ENCODE peak calls at places on chromosomes 5 and 9, in seven cellular contexts. U is SK-N-SH, S is HCT116, D is K562, H is GM12878, P is H1, M is HepG2. R is an unnamed sample.

GRCh38 chr9:9998491-9999287 is 614.1 kb downstream of the PTPRD start:
- DNase-seq in M (peak; percentile 4), H (no peak), D (no peak), P (no peak), U (peak; percentile 26), S (no peak), R (no peak)

GRCh38 chr5:126416266-126416925 is 6.8 kb upstream of the GRAMD2B start:
- DNase-seq in D (no peak), H (no peak), M (no peak), U (no peak), P (no peak), S (no peak), R (no peak)

GRCh38 chr9:23343226-23343625 is 482.8 kb downstream of the ELAVL2 start:
- DNase-seq in D (no peak), M (peak; percentile 22), H (no peak), U (no peak), S (no peak), P (no peak), R (no peak)

GRCh38 chr9:89243296-89244061 is 64.9 kb upstream of the SHC3 start:
- DNase-seq in S (no peak), D (no peak), H (no peak), M (no peak), P (no peak), U (no peak), R (no peak)

GRCh38 chr9:124450241-124450924 is at the start of gene ADGRD2:
- DNase-seq in P (peak; percentile 96), U (peak; percentile 95), M (no peak), H (no peak), S (no peak), D (peak; percentile 61), R (no peak)

GRCh38 chr5:45454114-45454513 is 242.1 kb downstream of the HCN1 start:
- DNase-seq in P (no peak), H (no peak), S (peak; percentile 34), M (no peak), D (no peak), U (peak; percentile 28), R (peak; percentile 31)

GRCh38 chr9:89878003-89878411 is 273.2 kb downstream of the GADD45G start:
- DNase-seq in D (no peak), H (no peak), M (no peak), U (no peak), P (peak; percentile 31), S (no peak), R (no peak)

GRCh38 chr5:132787076-132787475 is 10.0 kb upstream of the SEPTIN8 start:
- DNase-seq in D (no peak), U (no peak), S (no peak), M (no peak), H (no peak), P (no peak), R (no peak)

GRCh38 chr5:42666821-42667325 is 89.7 kb upstream of the CCDC152 start:
- DNase-seq in M (no peak), H (no peak), S (no peak), U (no peak), P (no peak), D (no peak), R (no peak)

GRCh38 chr5:55064523-55064922 is 37.9 kb upstream of the GZMA start:
- DNase-seq in M (no peak), S (no peak), H (no peak), P (no peak), D (no peak), U (no peak), R (no peak)

GRCh38 chr5:174501461-174502069 is 222.8 kb upstream of the MSX2 start:
- DNase-seq in S (no peak), H (no peak), D (no peak), U (no peak), P (no peak), M (no peak), R (no peak)

GRCh38 chr5:132369012-132369470 is 469 bp upstream of the SLC22A5 start:
- DNase-seq in P (no peak), H (no peak), U (no peak), D (no peak), M (no peak), S (no peak), R (no peak)

GRCh38 chr9:20664501-20664900 is 19.6 kb upstream of the FOCAD start:
- DNase-seq in D (no peak), H (no peak), P (no peak), S (no peak), M (no peak), U (no peak), R (no peak)

GRCh38 chr9:16352232-16352631 is 518.2 kb downstream of the BNC2 start:
- DNase-seq in D (no peak), H (no peak), U (no peak), S (no peak), P (no peak), M (no peak), R (no peak)

GRCh38 chr5:14256756-14257393 is 113.7 kb downstream of the TRIO start:
- DNase-seq in M (no peak), P (no peak), S (no peak), H (no peak), D (no peak), U (no peak), R (peak; percentile 68)

GRCh38 chr5:167155387-167156051 is 1135.9 kb upstream of the WWC1 start:
- DNase-seq in H (no peak), S (no peak), M (no peak), U (no peak), P (no peak), D (no peak), R (peak; percentile 25)

GRCh38 chr5:179313849-179314521 is 31.3 kb downstream of the ADAMTS2 start:
- DNase-seq in P (no peak), D (no peak), M (no peak), U (peak; percentile 92), H (no peak), S (no peak), R (no peak)

GRCh38 chr5:157328277-157328912 is 62.5 kb downstream of the CYFIP2 start:
- DNase-seq in H (no peak), U (peak; percentile 88), S (peak; percentile 58), M (peak; percentile 73), P (peak; percentile 54), D (peak; percentile 77), R (peak; percentile 82)

GRCh38 chr9:91836515-91836914 is 113.5 kb downstream of the ROR2 start:
- DNase-seq in H (no peak), D (no peak), M (no peak), P (no peak), U (no peak), S (no peak), R (no peak)
- TF ChIP-seq JUND in H (no peak), D (no peak), M (no peak), P (no peak), U (no peak), S (no peak), R (no peak)

GRCh38 chr9:86256653-86257052 is 2.8 kb downstream of the C9orf153 start:
- DNase-seq in H (no peak), P (no peak), U (no peak), M (no peak), D (no peak), S (no peak), R (no peak)

GRCh38 chr9:86259557-86259956 is at the start of gene C9orf153:
- DNase-seq in D (no peak), S (no peak), P (no peak), M (no peak), U (no peak), H (no peak), R (no peak)

GRCh38 chr9:86253577-86253976 is 5.9 kb downstream of the C9orf153 start:
- DNase-seq in M (no peak), P (no peak), U (no peak), H (no peak), D (no peak), S (no peak), R (no peak)

GRCh38 chr9:86252870-86253269 is 6.6 kb downstream of the C9orf153 start:
- DNase-seq in U (no peak), P (no peak), H (no peak), S (no peak), D (no peak), M (no peak), R (no peak)

DNA sequence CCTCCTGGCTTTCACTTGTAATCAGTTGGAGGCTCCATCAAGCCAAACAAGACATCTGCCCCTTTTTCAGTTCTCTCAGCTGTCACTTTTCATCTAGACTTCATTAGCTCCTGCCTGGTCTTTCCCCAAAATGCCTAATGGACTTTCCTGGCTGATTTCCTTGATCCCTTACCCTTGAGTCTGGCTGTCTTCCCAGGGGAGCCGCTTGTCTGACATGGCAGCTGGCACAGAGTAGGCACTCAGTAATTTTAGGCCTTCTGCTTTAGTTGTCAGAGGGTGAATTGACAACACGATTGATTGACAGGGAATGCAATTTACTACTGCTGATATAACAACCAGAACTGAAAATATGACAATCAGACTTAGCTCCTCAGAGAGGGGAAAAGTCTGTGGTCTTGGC is 2.1 kb downstream of the C9orf153 start:
- DNase-seq in U (no peak), D (no peak), P (no peak), M (no peak), S (no peak), H (no peak), R (no peak)
- TF ChIP-seq JUND in U (no peak), D (no peak), P (no peak), M (no peak), S (no peak), H (no peak), R (no peak)

GRCh38 chr5:33441241-33441844 is 578 bp downstream of the TARS1 start:
- DNase-seq in P (no peak), M (peak; percentile 70), U (peak; percentile 17), H (peak; percentile 21), S (peak; percentile 23), D (peak; percentile 92), R (no peak)
- TF ChIP-seq JUND in P (no peak), M (peak; percentile 6), U (no peak), H (no peak), S (no peak), D (no peak), R (no peak)

GRCh38 chr5:73152411-73153388 is 20.3 kb upstream of the TMEM174 start:
- DNase-seq in S (peak; percentile 6), D (peak; percentile 8), H (no peak), P (no peak), U (no peak), M (no peak), R (peak; percentile 69)

GRCh38 chr5:73153513-73153912 is 19.5 kb upstream of the TMEM174 start:
- DNase-seq in H (no peak), S (no peak), U (no peak), P (no peak), D (no peak), M (no peak), R (no peak)

GRCh38 chr5:73149540-73149939 is 23.5 kb upstream of the TMEM174 start:
- DNase-seq in M (no peak), H (no peak), U (no peak), D (peak; percentile 10), P (no peak), S (no peak), R (no peak)

GRCh38 chr5:73151733-73152410 is 21.1 kb upstream of the TMEM174 start:
- DNase-seq in H (no peak), M (no peak), U (no peak), D (no peak), S (no peak), P (no peak), R (no peak)

DNA sequence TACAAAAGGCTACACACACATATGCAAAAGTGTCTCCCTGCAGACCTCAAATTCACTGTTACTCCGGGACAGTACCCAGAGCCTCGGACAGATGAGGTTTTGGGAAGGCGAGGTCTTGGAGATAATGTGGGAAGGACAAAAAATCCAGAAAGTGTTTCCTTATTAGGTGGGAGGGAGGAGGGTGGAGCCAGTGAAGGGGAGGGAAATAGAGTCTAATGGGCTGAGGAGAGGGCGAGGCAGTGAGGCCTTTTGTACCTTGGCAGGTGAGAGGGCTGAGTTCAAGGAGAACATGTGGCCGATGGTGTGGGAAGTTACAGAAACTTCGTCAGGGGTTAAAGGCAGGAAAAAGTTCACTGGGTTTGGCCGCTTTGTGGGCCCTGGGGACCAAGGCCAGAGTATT is 22.1 kb upstream of the TMEM174 start:
- DNase-seq in S (no peak), D (no peak), M (no peak), H (no peak), P (no peak), U (no peak), R (no peak)
- TF ChIP-seq JUND in S (no peak), D (no peak), M (no peak), H (no peak), P (no peak), U (no peak), R (no peak)